ENCODE peak calls at places on chromosomes 16 and 17, in five cellular contexts. M, D, Q, G and X are unnamed samples.

GRCh38 chr17:63983326-63983725 is 10.6 kb upstream of the SCN4A start:
- DNase-seq in Q (no peak), D (no peak), G (no peak), M (peak; percentile 80), X (no peak)

GRCh38 chr17:179721-180379 is 1.6 kb downstream of the DOC2B start:
- DNase-seq in Q (no peak), M (no peak), D (no peak), G (no peak), X (no peak)

GRCh38 chr16:67804853-67805542 is 1.4 kb downstream of the RANBP10 start:
- DNase-seq in G (no peak), Q (no peak), D (peak; percentile 11), M (no peak), X (no peak)

GRCh38 chr16:88834670-88835069 is 22.1 kb downstream of the GALNS start:
- DNase-seq in M (no peak), D (no peak), Q (no peak), G (no peak), X (no peak)

GRCh38 chr17:45273551-45273957 is 11.7 kb upstream of the SPATA32 start:
- DNase-seq in M (no peak), G (no peak), D (no peak), Q (no peak), X (no peak)

GRCh38 chr16:73473713-73474112 is 425.8 kb upstream of the ZFHX3 start:
- DNase-seq in D (no peak), M (no peak), G (no peak), Q (no peak), X (no peak)

GRCh38 chr17:57832299-57832698 is 17.5 kb downstream of the MRPS23 start:
- DNase-seq in Q (no peak), D (no peak), M (no peak), G (no peak), X (no peak)

GRCh38 chr17:57671546-57672204 is 73.4 kb downstream of the CCDC182 start:
- DNase-seq in G (peak; percentile 89), D (peak; percentile 81), Q (peak; percentile 33), M (peak; percentile 82), X (no peak)

GRCh38 chr16:17359778-17360177 is 111.0 kb downstream of the XYLT1 start:
- DNase-seq in M (no peak), G (peak; percentile 40), Q (no peak), D (no peak), X (peak; percentile 82)

GRCh38 chr17:80891096-80892018 is 100.3 kb upstream of the CHMP6 start:
- DNase-seq in M (peak; percentile 41), Q (no peak), G (peak; percentile 97), D (peak; percentile 94), X (no peak)